ENCODE peak calls at places on chromosomes 11 and 22, in nine cellular contexts. D, V, O, B, M, I, L, C and Z are unnamed samples.
A peak's percentile ranks its signal among the peaks of the same experiment; 100 is the strongest.

GRCh38 chr22:39236321-39237275 is 8.2 kb downstream of the PDGFB start:
- DNase-seq in D (peak; percentile 76), V (peak; percentile 47), O (peak; percentile 62), B (no peak), M (no peak), I (peak; percentile 77), L (peak; percentile 53), C (no peak), Z (peak; percentile 95)

GRCh38 chr11:9264381-9265210 is 554 bp downstream of the DENND5A start:
- DNase-seq in D (peak; percentile 47), V (no peak), O (peak; percentile 79), B (peak; percentile 50), M (peak; percentile 67), I (peak; percentile 79), L (peak; percentile 67), C (peak; percentile 79), Z (peak; percentile 95)

GRCh38 chr11:119363874-119364590 is 17.5 kb downstream of the USP2 start:
- DNase-seq in D (peak; percentile 70), V (no peak), O (peak; percentile 69), B (no peak), M (no peak), I (peak; percentile 67), L (peak; percentile 63), C (no peak), Z (peak; percentile 38)

GRCh38 chr11:110818032-110818687 is 105.9 kb upstream of the ARHGAP20 start:
- DNase-seq in D (no peak), V (no peak), O (no peak), B (no peak), M (peak; percentile 6), I (no peak), L (peak; percentile 43), C (no peak), Z (peak; percentile 47)

GRCh38 chr22:39731881-39732555 is 161.5 kb downstream of the CACNA1I start:
- DNase-seq in D (no peak), V (no peak), O (no peak), B (no peak), M (no peak), I (no peak), L (no peak), C (no peak), Z (no peak)

GRCh38 chr11:118339281-118340045 is 3.0 kb downstream of the CD3D start:
- DNase-seq in D (no peak), V (no peak), O (no peak), B (no peak), M (no peak), I (no peak), L (peak; percentile 39), C (no peak), Z (no peak)

GRCh38 chr11:111944139-111944538 is 7.0 kb downstream of the DIXDC1 start:
- DNase-seq in D (no peak), V (no peak), O (no peak), B (no peak), M (peak; percentile 88), I (no peak), L (no peak), C (no peak), Z (peak; percentile 19)

GRCh38 chr22:42880815-42881214 is 23.7 kb upstream of the ARFGAP3 start:
- DNase-seq in D (no peak), V (no peak), O (no peak), B (no peak), M (no peak), I (no peak), L (no peak), C (no peak), Z (no peak)

GRCh38 chr11:2436013-2436520 is 8.2 kb downstream of the TRPM5 start:
- DNase-seq in D (no peak), V (no peak), O (no peak), B (no peak), M (no peak), I (no peak), L (no peak), C (no peak), Z (no peak)

GRCh38 chr11:57482782-57483569 is 22.6 kb downstream of the RTN4RL2 start:
- DNase-seq in D (peak; percentile 44), V (peak; percentile 43), O (peak; percentile 46), B (no peak), M (no peak), I (no peak), L (peak; percentile 79), C (no peak), Z (no peak)

GRCh38 chr22:22168190-22168940 is 76.2 kb upstream of the VPREB1 start:
- DNase-seq in D (no peak), V (peak; percentile 71), O (no peak), B (no peak), M (peak; percentile 37), I (no peak), L (peak; percentile 20), C (no peak), Z (peak; percentile 40)

GRCh38 chr11:44628730-44629361 is 63.4 kb downstream of the CD82 start:
- DNase-seq in D (peak; percentile 20), V (no peak), O (no peak), B (no peak), M (no peak), I (no peak), L (peak; percentile 1), C (no peak), Z (no peak)

GRCh38 chr11:11663907-11664306 is 42.1 kb upstream of the GALNT18 start:
- DNase-seq in D (no peak), V (no peak), O (no peak), B (no peak), M (no peak), I (no peak), L (no peak), C (no peak), Z (no peak)

GRCh38 chr11:99020324-99021225 is at the start of gene CNTN5:
- DNase-seq in D (no peak), V (peak; percentile 13), O (peak; percentile 41), B (no peak), M (peak; percentile 0), I (peak; percentile 40), L (peak; percentile 38), C (peak; percentile 10), Z (no peak)

GRCh38 chr22:30602049-30602448 is 4.9 kb upstream of the TCN2 start:
- DNase-seq in D (no peak), V (no peak), O (no peak), B (no peak), M (peak; percentile 42), I (no peak), L (peak; percentile 26), C (no peak), Z (peak; percentile 48)